ENCODE peak calls at places on chromosomes 7 and 10, in nine cellular contexts. O, J, L, I, N, H, X, U and M are unnamed samples.

GRCh38 chr7:119270045-119270464 is 1002.9 kb upstream of the KCND2 start:
- DNase-seq in N (peak), U (peak), H (peak), O (peak), X (peak), L (peak), J (no peak), I (no peak), M (peak)

GRCh38 chr10:26780793-26781601 is 79.8 kb downstream of the ABI1 start:
- DNase-seq in X (peak), L (no peak), H (no peak), N (no peak), I (peak), J (no peak), U (no peak), O (peak), M (no peak)

GRCh38 chr10:70221030-70221429 is 12.2 kb downstream of the PPA1 start:
- DNase-seq in I (no peak), N (no peak), U (no peak), J (no peak), O (no peak), X (no peak), H (no peak), L (no peak), M (no peak)

GRCh38 chr10:128982179-128982915 is 484.7 kb upstream of the MGMT start:
- DNase-seq in O (no peak), X (no peak), J (no peak), N (no peak), U (peak), H (no peak), I (no peak), L (no peak), M (no peak)

GRCh38 chr10:5888843-5889623 is 660 bp downstream of the ANKRD16 start:
- DNase-seq in L (peak), J (peak), O (no peak), I (peak), U (peak), X (no peak), H (peak), N (no peak), M (peak)

GRCh38 chr7:158406364-158406763 is 181.3 kb downstream of the PTPRN2 start:
- DNase-seq in U (peak), H (no peak), L (no peak), J (no peak), O (no peak), I (no peak), X (no peak), N (no peak), M (no peak)

GRCh38 chr7:11665381-11665780 is 166.6 kb downstream of the THSD7A start:
- DNase-seq in U (no peak), N (no peak), L (no peak), H (no peak), I (no peak), J (no peak), O (no peak), X (no peak), M (no peak)

GRCh38 chr7:127751062-127751722 is 99.2 kb downstream of the SND1 start:
- DNase-seq in H (no peak), X (peak), I (no peak), N (no peak), J (no peak), L (no peak), O (no peak), U (no peak), M (no peak)

GRCh38 chr7:30988346-30989005 is 24.7 kb downstream of the GHRHR start:
- DNase-seq in U (no peak), J (peak), H (peak), L (peak), X (no peak), I (no peak), N (peak), O (no peak), M (peak)

GRCh38 chr10:31320179-31320597 is 1.2 kb downstream of the ZEB1 start:
- DNase-seq in H (peak), J (peak), X (no peak), U (no peak), N (peak), I (peak), L (peak), O (peak), M (peak)

GRCh38 chr7:50618281-50618680 is 53.1 kb upstream of the DDC start:
- DNase-seq in I (no peak), U (no peak), O (no peak), X (no peak), N (no peak), L (no peak), H (no peak), J (no peak), M (no peak)

GRCh38 chr7:79386688-79387422 is 66.6 kb downstream of the MAGI2 start:
- DNase-seq in N (no peak), H (no peak), U (no peak), O (no peak), J (no peak), X (peak), I (no peak), L (no peak), M (no peak)

GRCh38 chr10:114938818-114939193 is 811 bp downstream of the TRUB1 start:
- DNase-seq in U (no peak), L (no peak), J (no peak), X (no peak), I (no peak), N (no peak), H (no peak), O (no peak), M (no peak)

GRCh38 chr10:106401161-106401560 is 763.3 kb downstream of the SORCS1 start:
- DNase-seq in H (no peak), I (no peak), X (no peak), J (no peak), O (no peak), U (no peak), N (no peak), L (no peak), M (no peak)

GRCh38 chr7:33776791-33777190 is 128.5 kb upstream of the BMPER start:
- DNase-seq in O (no peak), H (no peak), N (no peak), I (no peak), L (no peak), J (no peak), U (no peak), X (peak), M (no peak)

GRCh38 chr10:114526497-114527238 is 122.4 kb upstream of the AFAP1L2 start:
- DNase-seq in I (peak), U (peak), L (peak), H (peak), X (no peak), J (peak), N (peak), O (peak), M (peak)

GRCh38 chr7:105896407-105896842 is 20.0 kb upstream of the ATXN7L1 start:
- DNase-seq in O (no peak), X (no peak), J (no peak), I (no peak), L (peak), N (no peak), H (no peak), U (no peak), M (no peak)

GRCh38 chr7:158309844-158310763 is 277.5 kb downstream of the PTPRN2 start:
- DNase-seq in X (no peak), J (no peak), H (no peak), N (no peak), I (no peak), U (no peak), L (peak), O (no peak), M (no peak)

GRCh38 chr7:1264345-1265280 is 31.9 kb downstream of the UNCX start:
- DNase-seq in I (no peak), U (no peak), N (no peak), L (no peak), X (no peak), H (no peak), O (no peak), J (no peak), M (no peak)

GRCh38 chr7:50342616-50343114 is 38.1 kb downstream of the IKZF1 start:
- DNase-seq in N (peak), X (no peak), I (peak), U (peak), L (no peak), J (no peak), H (peak), O (no peak), M (no peak)

GRCh38 chr7:84188811-84189405 is 5.7 kb downstream of the SEMA3A start:
- DNase-seq in J (no peak), X (no peak), L (no peak), N (no peak), I (no peak), H (no peak), O (no peak), U (no peak), M (no peak)

GRCh38 chr10:113993489-113993932 is 50.2 kb upstream of the ADRB1 start:
- DNase-seq in L (no peak), H (peak), U (no peak), X (no peak), N (peak), J (peak), O (no peak), I (no peak), M (no peak)

GRCh38 chr7:158649279-158649678 is 55.3 kb downstream of the NCAPG2 start:
- DNase-seq in N (no peak), O (peak), L (no peak), J (no peak), U (no peak), H (no peak), I (no peak), X (peak), M (no peak)

GRCh38 chr10:125772112-125772863 is 3.3 kb downstream of the MMP21 start:
- DNase-seq in U (no peak), H (no peak), L (no peak), X (no peak), I (no peak), N (no peak), O (no peak), J (no peak), M (no peak)

GRCh38 chr7:158541330-158542010 is 46.2 kb downstream of the PTPRN2 start:
- DNase-seq in O (no peak), I (peak), X (no peak), U (peak), L (no peak), N (no peak), H (no peak), J (no peak), M (no peak)

GRCh38 chr10:56551037-56551436 is 190.0 kb upstream of the ZWINT start:
- DNase-seq in J (no peak), U (no peak), O (no peak), I (no peak), N (no peak), L (no peak), H (no peak), X (no peak), M (no peak)

GRCh38 chr10:83539528-83540308 is 599.6 kb upstream of the GHITM start:
- DNase-seq in U (no peak), X (no peak), N (peak), J (peak), L (no peak), H (peak), I (no peak), O (no peak), M (peak)

GRCh38 chr7:165661-166369 is 26.6 kb upstream of the FAM20C start:
- DNase-seq in H (peak), X (no peak), N (no peak), I (no peak), U (no peak), L (no peak), J (no peak), O (no peak), M (no peak)

GRCh38 chr10:13347235-13348156 is 597 bp downstream of the SEPHS1 start:
- DNase-seq in O (peak), X (no peak), L (peak), H (peak), N (peak), U (peak), I (peak), J (peak), M (peak)

GRCh38 chr10:1255166-1255565 is 199.0 kb downstream of the WDR37 start:
- DNase-seq in H (no peak), O (no peak), U (peak), J (no peak), L (no peak), N (no peak), X (no peak), I (no peak), M (no peak)

GRCh38 chr10:99630439-99630838 is 10.2 kb upstream of the SLC25A28 start:
- DNase-seq in U (no peak), J (no peak), L (no peak), X (peak), O (no peak), H (no peak), I (no peak), N (no peak), M (no peak)

GRCh38 chr7:151117565-151117964 is 31.3 kb downstream of the AGAP3 start:
- DNase-seq in H (no peak), U (no peak), L (no peak), I (peak), O (no peak), X (no peak), N (no peak), J (no peak), M (no peak)

GRCh38 chr10:20593649-20594048 is 303.5 kb downstream of the NEBL start:
- DNase-seq in X (no peak), O (no peak), H (no peak), N (no peak), U (no peak), L (no peak), J (no peak), I (no peak), M (no peak)

GRCh38 chr10:78755075-78755695 is 313.6 kb upstream of the ZMIZ1 start:
- DNase-seq in U (peak), H (no peak), L (no peak), N (no peak), X (no peak), J (no peak), O (no peak), I (no peak), M (no peak)

GRCh38 chr7:115145512-115145911 is 223.6 kb downstream of the MDFIC start:
- DNase-seq in N (no peak), I (no peak), O (no peak), H (no peak), L (no peak), J (no peak), X (no peak), U (no peak), M (no peak)

GRCh38 chr10:125662616-125663015 is 20.3 kb downstream of the TEX36 start:
- DNase-seq in L (no peak), I (no peak), O (no peak), J (no peak), H (no peak), U (no peak), N (no peak), X (no peak), M (no peak)

GRCh38 chr7:136911362-136911761 is 42.9 kb downstream of the CHRM2 start:
- DNase-seq in H (no peak), I (no peak), L (no peak), J (no peak), O (no peak), N (no peak), U (no peak), X (no peak), M (no peak)

GRCh38 chr7:20784311-20785210 is 2.1 kb downstream of the SP8 start:
- DNase-seq in O (peak), J (no peak), U (no peak), H (no peak), L (no peak), X (no peak), I (no peak), N (no peak), M (peak)

GRCh38 chr7:107232568-107233090 is 63.8 kb downstream of the HBP1 start:
- DNase-seq in O (no peak), L (no peak), U (no peak), N (no peak), J (no peak), X (peak), H (no peak), I (no peak), M (no peak)

GRCh38 chr7:107233174-107233573 is 64.4 kb downstream of the HBP1 start:
- DNase-seq in H (no peak), U (no peak), O (no peak), N (no peak), X (no peak), I (no peak), L (no peak), J (no peak), M (no peak)

GRCh38 chr7:107236857-107237256 is 68.1 kb downstream of the HBP1 start:
- DNase-seq in X (no peak), L (no peak), O (no peak), U (no peak), I (no peak), N (no peak), J (no peak), H (no peak), M (no peak)

GRCh38 chr7:107234436-107234835 is 65.6 kb downstream of the HBP1 start:
- DNase-seq in I (no peak), H (no peak), J (no peak), O (no peak), X (no peak), L (no peak), N (no peak), U (no peak), M (no peak)

DNA sequence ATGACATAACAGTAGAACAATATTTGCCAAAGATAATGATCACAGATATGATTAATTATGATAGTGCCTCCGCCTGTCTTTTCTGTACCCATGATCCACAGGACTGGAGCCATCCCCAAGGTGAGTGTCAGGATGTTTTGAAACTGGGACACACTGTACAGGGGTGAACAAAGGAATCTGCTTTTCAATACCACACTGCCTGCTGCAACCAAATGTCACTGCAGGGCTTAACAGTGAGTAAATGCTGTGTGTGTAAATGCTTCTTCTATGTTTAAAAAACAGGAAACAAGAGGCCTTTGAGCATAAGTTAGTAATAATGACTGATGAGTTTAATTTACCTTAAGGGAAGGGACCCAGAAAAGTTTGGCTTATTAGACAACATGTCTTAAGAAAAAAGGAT is 65.2 kb downstream of the HBP1 start:
- DNase-seq in I (no peak), U (no peak), J (no peak), X (no peak), H (no peak), L (no peak), N (no peak), O (no peak), M (no peak)
- H3K27ac ChIP-seq in I (no peak), U (no peak), J (peak), X (no peak), H (no peak), L (no peak), N (no peak), O (no peak), M (no peak)

DNA sequence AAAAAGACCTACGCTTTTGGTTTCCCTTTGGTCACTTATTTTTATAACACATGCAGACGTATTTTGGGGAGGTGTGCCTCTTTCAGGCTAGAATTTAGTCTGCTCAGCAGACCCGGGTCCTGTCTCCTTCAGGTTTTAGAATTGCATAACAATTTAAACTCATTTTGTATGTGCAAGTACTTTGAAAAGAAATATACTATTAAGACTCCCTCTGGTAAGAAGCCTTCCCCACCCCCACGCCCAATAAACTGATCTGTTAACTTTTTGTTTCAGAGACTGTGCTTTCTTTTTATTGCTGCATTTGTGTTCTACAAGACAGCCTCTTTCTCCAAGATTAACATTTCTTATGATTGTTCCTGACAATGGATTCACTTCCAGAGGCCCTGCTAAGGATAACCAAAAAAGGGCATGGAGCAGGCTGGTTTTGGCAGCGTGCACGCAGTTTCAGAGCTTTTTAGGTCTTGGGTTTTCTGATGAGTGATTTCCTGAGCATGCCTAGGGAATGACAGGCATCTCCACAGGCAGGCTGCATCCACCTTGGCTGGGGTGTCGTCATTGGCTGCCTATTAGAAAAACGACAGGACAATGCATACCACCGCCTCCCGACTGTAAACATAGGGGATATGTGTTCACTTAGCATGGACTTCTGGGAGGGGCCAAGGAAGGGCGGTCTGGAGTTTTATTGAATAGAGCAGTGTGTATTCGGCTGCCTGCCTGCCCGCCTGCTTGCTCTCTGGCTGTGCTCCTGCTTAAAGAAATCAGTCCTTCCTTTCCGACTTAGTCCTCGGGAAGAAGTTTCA is at the start of gene CALD1:
- DNase-seq in L (peak), O (peak), X (peak), H (peak), I (peak), J (peak), N (peak), U (no peak), M (no peak)
- TF ChIP-seq CTCF in L (no peak), O (no peak), X (no peak), H (no peak), I (no peak), J (no peak), N (no peak), U (no peak), M (no peak)

DNA sequence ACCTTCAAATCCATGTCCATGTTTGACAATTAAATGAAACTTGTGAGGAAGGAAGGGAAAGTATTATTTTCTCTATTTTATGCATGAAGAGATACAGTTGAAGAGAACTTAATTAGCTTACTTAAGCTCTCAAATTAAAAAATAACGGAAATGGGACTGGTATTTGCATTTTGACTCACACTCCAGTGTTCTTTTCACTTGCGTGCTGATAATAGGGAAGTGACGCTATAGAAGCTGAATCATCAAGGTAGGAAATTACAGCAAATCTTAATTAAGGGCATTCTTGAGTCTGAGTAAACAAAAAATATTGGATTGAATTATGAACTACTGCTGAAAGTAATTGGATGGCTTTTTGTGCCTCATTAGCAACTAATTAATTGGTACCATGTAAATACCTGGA is 44.0 kb upstream of the NPVF start:
- DNase-seq in N (no peak), I (no peak), L (no peak), U (no peak), O (no peak), X (no peak), H (no peak), J (no peak), M (no peak)
- H3K4me3 ChIP-seq in N (no peak), I (no peak), L (no peak), U (no peak), O (no peak), X (no peak), H (no peak), J (no peak), M (no peak)

GRCh38 chr7:142376356-142376997 is 118.6 kb upstream of the PRSS58 start:
- DNase-seq in J (no peak), U (no peak), H (no peak), O (no peak), N (no peak), X (no peak), I (no peak), L (no peak), M (no peak)
- H3K27ac ChIP-seq in J (no peak), U (no peak), H (no peak), O (no peak), N (peak), X (no peak), I (no peak), L (no peak), M (no peak)

GRCh38 chr10:119209736-119210355 is 2.5 kb downstream of the GRK5 start:
- DNase-seq in X (no peak), I (no peak), U (no peak), O (no peak), H (no peak), N (no peak), J (no peak), L (no peak), M (no peak)
- TF ChIP-seq CTCF in X (no peak), I (no peak), U (peak), O (no peak), H (no peak), N (peak), J (no peak), L (no peak), M (no peak)

GRCh38 chr7:128893251-128894100 is 17.0 kb downstream of the KCP start:
- DNase-seq in I (no peak), O (no peak), H (peak), L (no peak), J (peak), U (peak), N (no peak), X (no peak), M (peak)
- H3K4me3 ChIP-seq in I (no peak), O (no peak), H (no peak), L (no peak), J (no peak), U (no peak), N (no peak), X (no peak), M (no peak)